ENCODE peak calls at places on chromosomes 5 and 9, in four cellular contexts. One of them, this sample, is unnamed.

GRCh38 chr5:103260951-103261350 is 2.4 kb downstream of the MACIR start:
- DNase-seq in activated CD8-positive, alpha-beta memory T cell treated with anti-CD3 and anti-CD28 coated beads, Interleukin-2, amount 50 U/mL, for 48 hours: no peak
- DNase-seq in GM12865: peak
- DNase-seq in hypothalamus: no peak
- DNase-seq in this sample: no peak

GRCh38 chr9:123395276-123396006 is 39.4 kb downstream of the CRB2 start:
- DNase-seq in activated CD8-positive, alpha-beta memory T cell treated with anti-CD3 and anti-CD28 coated beads, Interleukin-2, amount 50 U/mL, for 48 hours: no peak
- DNase-seq in GM12865: no peak
- DNase-seq in hypothalamus: no peak
- DNase-seq in this sample: no peak

GRCh38 chr9:87651431-87651830 is 74.5 kb upstream of the CTSL start:
- DNase-seq in activated CD8-positive, alpha-beta memory T cell treated with anti-CD3 and anti-CD28 coated beads, Interleukin-2, amount 50 U/mL, for 48 hours: no peak
- DNase-seq in GM12865: no peak
- DNase-seq in hypothalamus: no peak
- DNase-seq in this sample: no peak

GRCh38 chr5:124655211-124655880 is 91.1 kb downstream of the ZNF608 start:
- DNase-seq in activated CD8-positive, alpha-beta memory T cell treated with anti-CD3 and anti-CD28 coated beads, Interleukin-2, amount 50 U/mL, for 48 hours: no peak
- DNase-seq in GM12865: no peak
- DNase-seq in hypothalamus: no peak
- DNase-seq in this sample: no peak

GRCh38 chr5:6302099-6302498 is 76.2 kb downstream of the MED10 start:
- DNase-seq in activated CD8-positive, alpha-beta memory T cell treated with anti-CD3 and anti-CD28 coated beads, Interleukin-2, amount 50 U/mL, for 48 hours: no peak
- DNase-seq in GM12865: no peak
- DNase-seq in hypothalamus: no peak
- DNase-seq in this sample: no peak

GRCh38 chr9:16521868-16522381 is 348.5 kb downstream of the BNC2 start:
- DNase-seq in activated CD8-positive, alpha-beta memory T cell treated with anti-CD3 and anti-CD28 coated beads, Interleukin-2, amount 50 U/mL, for 48 hours: no peak
- DNase-seq in GM12865: no peak
- DNase-seq in hypothalamus: no peak
- DNase-seq in this sample: no peak

GRCh38 chr9:127108182-127108876 is 14.1 kb downstream of the ANGPTL2 start:
- DNase-seq in activated CD8-positive, alpha-beta memory T cell treated with anti-CD3 and anti-CD28 coated beads, Interleukin-2, amount 50 U/mL, for 48 hours: no peak
- DNase-seq in GM12865: no peak
- DNase-seq in hypothalamus: no peak
- DNase-seq in this sample: no peak

GRCh38 chr5:43078956-43079355 is 38.8 kb upstream of the ANXA2R start:
- DNase-seq in activated CD8-positive, alpha-beta memory T cell treated with anti-CD3 and anti-CD28 coated beads, Interleukin-2, amount 50 U/mL, for 48 hours: no peak
- DNase-seq in GM12865: no peak
- DNase-seq in hypothalamus: no peak
- DNase-seq in this sample: no peak

GRCh38 chr9:120475341-120475740 is 104.6 kb downstream of the CDK5RAP2 start:
- DNase-seq in activated CD8-positive, alpha-beta memory T cell treated with anti-CD3 and anti-CD28 coated beads, Interleukin-2, amount 50 U/mL, for 48 hours: no peak
- DNase-seq in GM12865: no peak
- DNase-seq in hypothalamus: no peak
- DNase-seq in this sample: no peak

GRCh38 chr9:35951736-35952135 is 6.2 kb downstream of the OR2S2 start:
- DNase-seq in activated CD8-positive, alpha-beta memory T cell treated with anti-CD3 and anti-CD28 coated beads, Interleukin-2, amount 50 U/mL, for 48 hours: no peak
- DNase-seq in GM12865: no peak
- DNase-seq in hypothalamus: no peak
- DNase-seq in this sample: no peak

GRCh38 chr9:35106343-35106730 is 3.4 kb upstream of the STOML2 start:
- DNase-seq in activated CD8-positive, alpha-beta memory T cell treated with anti-CD3 and anti-CD28 coated beads, Interleukin-2, amount 50 U/mL, for 48 hours: no peak
- DNase-seq in GM12865: no peak
- DNase-seq in hypothalamus: no peak
- DNase-seq in this sample: no peak

GRCh38 chr9:122949696-122950095 is 8.9 kb downstream of the RABGAP1 start:
- DNase-seq in activated CD8-positive, alpha-beta memory T cell treated with anti-CD3 and anti-CD28 coated beads, Interleukin-2, amount 50 U/mL, for 48 hours: no peak
- DNase-seq in GM12865: no peak
- DNase-seq in hypothalamus: no peak
- DNase-seq in this sample: no peak

GRCh38 chr5:10420926-10421325 is 20.8 kb upstream of the ROPN1L start:
- DNase-seq in activated CD8-positive, alpha-beta memory T cell treated with anti-CD3 and anti-CD28 coated beads, Interleukin-2, amount 50 U/mL, for 48 hours: no peak
- DNase-seq in GM12865: no peak
- DNase-seq in hypothalamus: no peak
- DNase-seq in this sample: no peak

GRCh38 chr9:126016579-126017290 is 269.6 kb downstream of the PBX3 start:
- DNase-seq in activated CD8-positive, alpha-beta memory T cell treated with anti-CD3 and anti-CD28 coated beads, Interleukin-2, amount 50 U/mL, for 48 hours: no peak
- DNase-seq in GM12865: no peak
- DNase-seq in hypothalamus: no peak
- DNase-seq in this sample: no peak

GRCh38 chr5:31678180-31678579 is 39.2 kb downstream of the PDZD2 start:
- DNase-seq in activated CD8-positive, alpha-beta memory T cell treated with anti-CD3 and anti-CD28 coated beads, Interleukin-2, amount 50 U/mL, for 48 hours: no peak
- DNase-seq in GM12865: no peak
- DNase-seq in hypothalamus: no peak
- DNase-seq in this sample: no peak

GRCh38 chr9:124015091-124015660 is 3.6 kb downstream of the LHX2 start:
- DNase-seq in activated CD8-positive, alpha-beta memory T cell treated with anti-CD3 and anti-CD28 coated beads, Interleukin-2, amount 50 U/mL, for 48 hours: no peak
- DNase-seq in GM12865: no peak
- DNase-seq in hypothalamus: no peak
- DNase-seq in this sample: no peak

GRCh38 chr9:38039090-38039906 is 29.7 kb downstream of the SHB start:
- DNase-seq in activated CD8-positive, alpha-beta memory T cell treated with anti-CD3 and anti-CD28 coated beads, Interleukin-2, amount 50 U/mL, for 48 hours: no peak
- DNase-seq in GM12865: no peak
- DNase-seq in hypothalamus: no peak
- DNase-seq in this sample: no peak

GRCh38 chr9:123599781-123600180 is 243.8 kb downstream of the CRB2 start:
- DNase-seq in activated CD8-positive, alpha-beta memory T cell treated with anti-CD3 and anti-CD28 coated beads, Interleukin-2, amount 50 U/mL, for 48 hours: no peak
- DNase-seq in GM12865: no peak
- DNase-seq in hypothalamus: no peak
- DNase-seq in this sample: no peak

GRCh38 chr5:181100121-181101015 is 30.6 kb downstream of the OR2V1 start:
- DNase-seq in activated CD8-positive, alpha-beta memory T cell treated with anti-CD3 and anti-CD28 coated beads, Interleukin-2, amount 50 U/mL, for 48 hours: no peak
- DNase-seq in GM12865: no peak
- DNase-seq in hypothalamus: no peak
- DNase-seq in this sample: no peak

GRCh38 chr5:153654444-153654843 is 164.0 kb downstream of the GRIA1 start:
- DNase-seq in activated CD8-positive, alpha-beta memory T cell treated with anti-CD3 and anti-CD28 coated beads, Interleukin-2, amount 50 U/mL, for 48 hours: no peak
- DNase-seq in GM12865: no peak
- DNase-seq in hypothalamus: no peak
- DNase-seq in this sample: no peak

This sample was measured in amygdala.